ENCODE peak calls at places on chromosomes 16 and 17, in ten cellular contexts. P, J, N, Y, R, C, T, A, Z and I are unnamed samples.

GRCh38 chr17:47262586-47262985 is 9.0 kb downstream of the ITGB3 start:
- DNase-seq in P (no peak), J (no peak), N (no peak), Y (no peak), R (no peak), C (no peak), T (no peak), A (no peak), Z (peak), I (no peak)

GRCh38 chr16:47143329-47143676 is 442 bp downstream of the NETO2 start:
- DNase-seq in P (peak), J (peak), N (peak), Y (peak), R (peak), C (no peak), T (peak), A (peak), Z (peak), I (no peak)

GRCh38 chr17:50865060-50865867 is 890 bp downstream of the TOB1 start:
- DNase-seq in P (peak), J (peak), N (peak), Y (peak), R (peak), C (no peak), T (peak), A (peak), Z (peak), I (no peak)

GRCh38 chr16:12097523-12098428 is 121.2 kb downstream of the SNX29 start:
- DNase-seq in P (no peak), J (no peak), N (no peak), Y (peak), R (peak), C (no peak), T (no peak), A (peak), Z (no peak), I (no peak)

GRCh38 chr17:49696233-49696761 is 11.5 kb downstream of the SLC35B1 start:
- DNase-seq in P (peak), J (no peak), N (peak), Y (no peak), R (no peak), C (no peak), T (peak), A (no peak), Z (no peak), I (no peak)

GRCh38 chr16:54430491-54431030 is 144.0 kb upstream of the IRX3 start:
- DNase-seq in P (no peak), J (no peak), N (no peak), Y (no peak), R (peak), C (no peak), T (no peak), A (peak), Z (no peak), I (no peak)

GRCh38 chr17:63446981-63447687 is 1.0 kb upstream of the CYB561 start:
- DNase-seq in P (peak), J (no peak), N (peak), Y (no peak), R (no peak), C (no peak), T (peak), A (no peak), Z (peak), I (peak)

GRCh38 chr17:80029235-80029974 is 6.3 kb downstream of the TBC1D16 start:
- DNase-seq in P (no peak), J (peak), N (no peak), Y (peak), R (peak), C (no peak), T (no peak), A (peak), Z (peak), I (no peak)

GRCh38 chr17:83128306-83129240 is 49.2 kb downstream of the METRNL start:
- DNase-seq in P (no peak), J (no peak), N (no peak), Y (no peak), R (no peak), C (no peak), T (no peak), A (no peak), Z (no peak), I (no peak)

GRCh38 chr16:85168732-85169256 is 56.5 kb upstream of the CIBAR2 start:
- DNase-seq in P (peak), J (peak), N (no peak), Y (no peak), R (peak), C (no peak), T (no peak), A (peak), Z (peak), I (no peak)

GRCh38 chr17:692116-692515 is 22.5 kb downstream of the VPS53 start:
- DNase-seq in P (no peak), J (no peak), N (no peak), Y (no peak), R (peak), C (no peak), T (no peak), A (peak), Z (no peak), I (no peak)

GRCh38 chr17:50518265-50519023 is 10.2 kb downstream of the MYCBPAP start:
- DNase-seq in P (no peak), J (peak), N (no peak), Y (no peak), R (no peak), C (no peak), T (no peak), A (no peak), Z (no peak), I (no peak)

GRCh38 chr16:12208341-12209035 is 232.0 kb downstream of the SNX29 start:
- DNase-seq in P (no peak), J (no peak), N (no peak), Y (no peak), R (peak), C (no peak), T (no peak), A (no peak), Z (no peak), I (no peak)

GRCh38 chr17:36749493-36749892 is 148.1 kb downstream of the MRM1 start:
- DNase-seq in P (no peak), J (no peak), N (no peak), Y (no peak), R (no peak), C (no peak), T (no peak), A (no peak), Z (no peak), I (no peak)

GRCh38 chr17:47698749-47699535 is 5.0 kb downstream of the TBKBP1 start:
- DNase-seq in P (peak), J (peak), N (peak), Y (peak), R (peak), C (no peak), T (peak), A (no peak), Z (peak), I (no peak)

GRCh38 chr17:2412561-2413021 is 11.7 kb upstream of the MNT start:
- DNase-seq in P (no peak), J (peak), N (no peak), Y (peak), R (peak), C (no peak), T (no peak), A (peak), Z (peak), I (no peak)

GRCh38 chr17:77254961-77255741 is 114.4 kb downstream of the SEC14L1 start:
- DNase-seq in P (no peak), J (no peak), N (no peak), Y (no peak), R (peak), C (no peak), T (no peak), A (peak), Z (no peak), I (no peak)

GRCh38 chr17:39098474-39099090 is 52.9 kb downstream of the PLXDC1 start:
- DNase-seq in P (no peak), J (no peak), N (no peak), Y (no peak), R (no peak), C (no peak), T (no peak), A (no peak), Z (no peak), I (no peak)

GRCh38 chr17:73010414-73010813 is 82.1 kb downstream of the SLC39A11 start:
- DNase-seq in P (no peak), J (no peak), N (no peak), Y (no peak), R (no peak), C (no peak), T (no peak), A (no peak), Z (no peak), I (no peak)

GRCh38 chr16:73847090-73847489 is 449.5 kb upstream of the PSMD7 start:
- DNase-seq in P (no peak), J (no peak), N (no peak), Y (no peak), R (no peak), C (no peak), T (no peak), A (no peak), Z (no peak), I (no peak)

GRCh38 chr17:58679263-58680037 is 12.4 kb downstream of the TEX14 start:
- DNase-seq in P (no peak), J (no peak), N (no peak), Y (no peak), R (peak), C (no peak), T (no peak), A (no peak), Z (no peak), I (no peak)

GRCh38 chr17:34363183-34363661 is at the start of gene CCL1:
- DNase-seq in P (no peak), J (no peak), N (no peak), Y (no peak), R (no peak), C (no peak), T (no peak), A (no peak), Z (no peak), I (no peak)

GRCh38 chr16:63714876-63715275 is 1407.0 kb downstream of the CDH11 start:
- DNase-seq in P (no peak), J (no peak), N (no peak), Y (no peak), R (no peak), C (no peak), T (no peak), A (no peak), Z (no peak), I (no peak)

GRCh38 chr16:28591355-28591754 is 5.5 kb downstream of the SULT1A2 start:
- DNase-seq in P (peak), J (no peak), N (no peak), Y (no peak), R (no peak), C (no peak), T (no peak), A (no peak), Z (no peak), I (no peak)

GRCh38 chr16:89691986-89692569 is 5.6 kb downstream of the CDK10 start:
- DNase-seq in P (no peak), J (no peak), N (no peak), Y (no peak), R (no peak), C (no peak), T (no peak), A (no peak), Z (no peak), I (no peak)

GRCh38 chr17:78000351-78000750 is 41.8 kb downstream of the TNRC6C start:
- DNase-seq in P (no peak), J (no peak), N (no peak), Y (no peak), R (peak), C (no peak), T (no peak), A (peak), Z (peak), I (peak)

GRCh38 chr17:2700031-2700490 is 11.5 kb downstream of the CLUH start:
- DNase-seq in P (no peak), J (no peak), N (no peak), Y (no peak), R (no peak), C (no peak), T (no peak), A (no peak), Z (no peak), I (no peak)

GRCh38 chr17:77571562-77571981 is 386.9 kb upstream of the TNRC6C start:
- DNase-seq in P (no peak), J (no peak), N (no peak), Y (peak), R (peak), C (no peak), T (no peak), A (peak), Z (peak), I (no peak)

GRCh38 chr16:4086153-4086552 is 30.1 kb downstream of the ADCY9 start:
- DNase-seq in P (no peak), J (no peak), N (no peak), Y (no peak), R (no peak), C (no peak), T (no peak), A (no peak), Z (no peak), I (no peak)

GRCh38 chr17:43020789-43021738 is 1.1 kb downstream of the VAT1 start:
- DNase-seq in P (peak), J (peak), N (peak), Y (peak), R (peak), C (no peak), T (no peak), A (peak), Z (peak), I (no peak)

GRCh38 chr17:39626671-39627169 is at the start of gene PPP1R1B:
- DNase-seq in P (no peak), J (no peak), N (no peak), Y (peak), R (no peak), C (no peak), T (no peak), A (no peak), Z (no peak), I (no peak)

GRCh38 chr17:51018541-51018940 is 102.1 kb downstream of the SPAG9 start:
- DNase-seq in P (no peak), J (no peak), N (no peak), Y (no peak), R (no peak), C (no peak), T (no peak), A (no peak), Z (no peak), I (no peak)

GRCh38 chr17:26809033-26809432 is 484.9 kb upstream of the WSB1 start:
- DNase-seq in P (no peak), J (no peak), N (no peak), Y (no peak), R (peak), C (no peak), T (no peak), A (no peak), Z (peak), I (peak)

GRCh38 chr16:87238371-87238715 is 78.8 kb downstream of the C16orf95 start:
- DNase-seq in P (no peak), J (no peak), N (no peak), Y (no peak), R (no peak), C (no peak), T (no peak), A (no peak), Z (no peak), I (no peak)

GRCh38 chr16:53872248-53873221 is 168.6 kb downstream of the FTO start:
- DNase-seq in P (no peak), J (no peak), N (no peak), Y (no peak), R (peak), C (no peak), T (no peak), A (peak), Z (no peak), I (no peak)

GRCh38 chr17:10226930-10227695 is 28.7 kb upstream of the GAS7 start:
- DNase-seq in P (peak), J (peak), N (peak), Y (peak), R (peak), C (no peak), T (peak), A (no peak), Z (peak), I (no peak)

GRCh38 chr17:42929497-42929844 is 28.9 kb downstream of the G6PC1 start:
- DNase-seq in P (no peak), J (no peak), N (no peak), Y (no peak), R (no peak), C (no peak), T (no peak), A (no peak), Z (no peak), I (no peak)

GRCh38 chr17:64146418-64147109 is 16.6 kb upstream of the ERN1 start:
- DNase-seq in P (peak), J (peak), N (peak), Y (peak), R (peak), C (no peak), T (no peak), A (peak), Z (peak), I (no peak)

GRCh38 chr16:85330694-85331188 is 218.5 kb upstream of the CIBAR2 start:
- DNase-seq in P (no peak), J (peak), N (no peak), Y (peak), R (peak), C (no peak), T (no peak), A (peak), Z (peak), I (no peak)